ENCODE peak calls at places on chromosomes 7 and 10, in seven cellular contexts. N is HAP-1; X is T-helper 1 cell; C is left ventricle myocardium inferior; P is T-helper 2 cell; D is naive thymus-derived CD8-positive, alpha-beta T cell; J is Right ventricle myocardium superior. S is an unnamed sample.

GRCh38 chr7:135704074-135704473 is 23.9 kb downstream of the SLC13A4 start:
- DNase-seq in N (no peak), X (no peak), C (no peak), P (peak; percentile 6), D (no peak), J (no peak), S (no peak)

GRCh38 chr10:93259126-93259525 is 185.4 kb downstream of the CYP26A1 start:
- DNase-seq in N (no peak), X (no peak), C (no peak), P (no peak), D (no peak), J (no peak), S (no peak)

GRCh38 chr10:98338896-98339295 is 70.9 kb upstream of the LOXL4 start:
- DNase-seq in N (no peak), X (no peak), C (no peak), P (no peak), D (no peak), J (no peak), S (no peak)

GRCh38 chr7:45092100-45092930 is 3.5 kb upstream of the NACAD start:
- DNase-seq in N (no peak), X (no peak), C (no peak), P (no peak), D (no peak), J (no peak), S (no peak)

GRCh38 chr10:42475168-42476098 is 162.9 kb downstream of the ZNF33B start:
- DNase-seq in N (no peak), X (no peak), C (no peak), P (no peak), D (no peak), J (peak; percentile 44), S (no peak)

GRCh38 chr7:35386816-35387429 is 133.0 kb upstream of the TBX20 start:
- DNase-seq in N (no peak), X (no peak), C (peak; percentile 33), P (no peak), D (no peak), J (peak; percentile 49), S (no peak)

GRCh38 chr10:1175956-1176565 is 119.9 kb downstream of the WDR37 start:
- DNase-seq in N (no peak), X (no peak), C (no peak), P (no peak), D (no peak), J (no peak), S (no peak)

GRCh38 chr7:41175435-41175834 is 527.5 kb downstream of the INHBA start:
- DNase-seq in N (no peak), X (no peak), C (no peak), P (no peak), D (no peak), J (no peak), S (no peak)

GRCh38 chr10:99365761-99366160 is 36.6 kb downstream of the CNNM1 start:
- DNase-seq in N (no peak), X (no peak), C (no peak), P (no peak), D (no peak), J (no peak), S (no peak)

GRCh38 chr10:57338823-57339558 is 928.7 kb downstream of the IPMK start:
- DNase-seq in N (peak; percentile 69), X (no peak), C (no peak), P (peak; percentile 24), D (no peak), J (no peak), S (peak; percentile 33)

GRCh38 chr7:158000160-158000559 is 587.5 kb downstream of the PTPRN2 start:
- DNase-seq in N (no peak), X (no peak), C (no peak), P (no peak), D (no peak), J (no peak), S (no peak)

GRCh38 chr7:155130493-155130892 is 60.4 kb downstream of the HTR5A start:
- DNase-seq in N (no peak), X (no peak), C (no peak), P (no peak), D (no peak), J (no peak), S (no peak)

GRCh38 chr7:151699147-151699546 is 177.8 kb downstream of the PRKAG2 start:
- DNase-seq in N (no peak), X (no peak), C (peak; percentile 8), P (no peak), D (no peak), J (peak; percentile 46), S (no peak)

GRCh38 chr7:129831424-129832058 is 121.2 kb downstream of the UBE2H start:
- DNase-seq in N (no peak), X (no peak), C (no peak), P (no peak), D (no peak), J (no peak), S (peak; percentile 42)

GRCh38 chr10:17023386-17024298 is 106.0 kb downstream of the CUBN start:
- DNase-seq in N (no peak), X (peak; percentile 65), C (no peak), P (peak; percentile 97), D (peak; percentile 24), J (no peak), S (no peak)

GRCh38 chr10:94010116-94010515 is 16.4 kb downstream of the PLCE1 start:
- DNase-seq in N (no peak), X (no peak), C (no peak), P (no peak), D (no peak), J (no peak), S (no peak)

GRCh38 chr10:14200645-14201534 is 129.8 kb downstream of the FRMD4A start:
- DNase-seq in N (no peak), X (no peak), C (no peak), P (no peak), D (no peak), J (no peak), S (no peak)

GRCh38 chr7:151351967-151352366 is 10.4 kb downstream of the NUB1 start:
- DNase-seq in N (no peak), X (peak; percentile 51), C (no peak), P (peak; percentile 87), D (peak; percentile 31), J (no peak), S (no peak)

GRCh38 chr10:1050555-1050954 is 1.6 kb upstream of the IDI1 start:
- DNase-seq in N (no peak), X (peak; percentile 43), C (no peak), P (peak; percentile 78), D (no peak), J (no peak), S (no peak)

GRCh38 chr10:114477285-114477684 is 73.0 kb upstream of the AFAP1L2 start:
- DNase-seq in N (no peak), X (no peak), C (peak; percentile 40), P (no peak), D (no peak), J (peak; percentile 59), S (no peak)

GRCh38 chr10:62068464-62068863 is 167.0 kb downstream of the ARID5B start:
- DNase-seq in N (no peak), X (no peak), C (no peak), P (no peak), D (no peak), J (no peak), S (no peak)

GRCh38 chr7:89887489-89887888 is 266.8 kb upstream of the STEAP1 start:
- DNase-seq in N (no peak), X (no peak), C (no peak), P (no peak), D (no peak), J (no peak), S (no peak)

GRCh38 chr10:72186633-72187330 is 29.0 kb upstream of the ANAPC16 start:
- DNase-seq in N (no peak), X (no peak), C (no peak), P (no peak), D (no peak), J (no peak), S (no peak)

GRCh38 chr10:6164271-6165095 is 38.2 kb upstream of the PFKFB3 start:
- DNase-seq in N (no peak), X (no peak), C (no peak), P (no peak), D (no peak), J (no peak), S (no peak)

GRCh38 chr7:146773506-146773905 is 656.9 kb downstream of the CNTNAP2 start:
- DNase-seq in N (no peak), X (no peak), C (no peak), P (no peak), D (no peak), J (no peak), S (no peak)

GRCh38 chr7:70142247-70142932 is 544.1 kb downstream of the AUTS2 start:
- DNase-seq in N (no peak), X (no peak), C (no peak), P (no peak), D (no peak), J (no peak), S (no peak)

GRCh38 chr10:87700031-87700796 is 40.5 kb downstream of the PAPSS2 start:
- DNase-seq in N (no peak), X (no peak), C (no peak), P (no peak), D (no peak), J (no peak), S (no peak)

GRCh38 chr10:69492091-69492745 is 41.0 kb downstream of the TSPAN15 start:
- DNase-seq in N (no peak), X (no peak), C (no peak), P (no peak), D (no peak), J (no peak), S (no peak)

GRCh38 chr10:102546606-102547310 is 43.0 kb downstream of the SUFU start:
- DNase-seq in N (no peak), X (no peak), C (no peak), P (no peak), D (no peak), J (no peak), S (no peak)

GRCh38 chr10:107275806-107276205 is 111.3 kb upstream of the SORCS1 start:
- DNase-seq in N (no peak), X (no peak), C (no peak), P (no peak), D (no peak), J (no peak), S (no peak)

GRCh38 chr7:27651702-27652101 is 11.0 kb downstream of the HIBADH start:
- DNase-seq in N (no peak), X (no peak), C (no peak), P (no peak), D (no peak), J (no peak), S (no peak)

GRCh38 chr7:44966731-44967538 is 11.9 kb downstream of the MYO1G start:
- DNase-seq in N (no peak), X (no peak), C (no peak), P (no peak), D (no peak), J (no peak), S (no peak)